ENCODE peak calls at places on chromosomes 16 and 17, in seven cellular contexts. D, C, H, I, Y, Q and E are unnamed samples.

GRCh38 chr16:80459331-80459777 is 81.4 kb upstream of the DYNLRB2 start:
- DNase-seq in D (no peak), Y (no peak), I (no peak), C (no peak), H (no peak), Q (peak; percentile 18), E (no peak)

GRCh38 chr17:57706761-57707160 is 38.3 kb downstream of the CCDC182 start:
- DNase-seq in Q (no peak), C (no peak), Y (no peak), H (no peak), D (no peak), I (no peak), E (no peak)

GRCh38 chr16:52384378-52384777 is 162.6 kb downstream of the TOX3 start:
- DNase-seq in D (no peak), C (no peak), I (no peak), Q (no peak), H (no peak), Y (no peak), E (no peak)

GRCh38 chr16:82167670-82168069 is 2.4 kb downstream of the MPHOSPH6 start:
- DNase-seq in Y (no peak), H (no peak), I (no peak), C (no peak), Q (no peak), D (no peak), E (no peak)

GRCh38 chr17:2092253-2092652 is 37.4 kb downstream of the HIC1 start:
- DNase-seq in Q (no peak), I (no peak), D (no peak), H (no peak), Y (no peak), C (peak; percentile 59), E (no peak)

GRCh38 chr16:49854227-49855203 is 1.4 kb downstream of the ZNF423 start:
- DNase-seq in C (no peak), I (peak; percentile 70), H (no peak), D (no peak), Y (no peak), Q (no peak), E (peak; percentile 42)

GRCh38 chr17:60451071-60451470 is 28.8 kb downstream of the CHCT1 start:
- DNase-seq in C (no peak), H (no peak), I (no peak), D (no peak), Y (no peak), Q (no peak), E (no peak)

GRCh38 chr16:65468121-65468520 is 346.3 kb upstream of the CDH11 start:
- DNase-seq in C (no peak), I (no peak), Q (no peak), D (no peak), H (no peak), Y (no peak), E (no peak)

GRCh38 chr16:78352184-78352583 is 252.7 kb downstream of the WWOX start:
- DNase-seq in Q (no peak), H (no peak), D (no peak), C (no peak), Y (no peak), I (no peak), E (no peak)
- H3K27me3 ChIP-seq in Q (no peaks in the 10 kb centered on the region), H (no peaks in the 10 kb centered on the region), D (no peaks in the 10 kb centered on the region), C (no peaks in the 10 kb centered on the region), Y (no peaks in the 10 kb centered on the region), I (no peaks in the 10 kb centered on the region), E (no peaks in the 10 kb centered on the region)

DNA sequence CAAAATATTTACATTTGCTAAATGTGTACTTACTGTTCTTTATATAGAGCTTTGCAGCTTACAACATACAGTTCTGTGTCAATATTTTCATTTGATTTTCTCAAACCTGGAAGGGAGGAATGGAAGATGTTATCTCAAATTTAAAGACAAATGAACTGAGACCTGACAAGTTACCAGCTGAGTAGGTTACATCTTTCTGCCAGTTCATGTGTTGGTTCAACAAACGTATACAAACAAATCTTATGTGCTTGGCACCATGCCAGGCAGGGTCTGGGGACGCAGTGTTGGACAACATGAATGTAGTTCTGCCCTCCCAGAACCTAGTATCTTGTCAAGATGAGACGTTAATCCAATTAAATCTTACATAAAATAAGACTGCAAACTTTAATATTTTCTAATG is 507.5 kb upstream of the HSBP1 start:
- DNase-seq in Q (no peak), Y (no peak), C (no peak), H (no peak), D (no peak), I (no peak), E (no peak)
- H3K27ac ChIP-seq in Q (no peak overlapping the region), Y (no peak overlapping the region), C (no peak overlapping the region), H (no peak overlapping the region), D (no peak overlapping the region), I (no peak overlapping the region), E (no peak overlapping the region)

GRCh38 chr17:40936437-40936971 is 942 bp downstream of the KRT23 start:
- DNase-seq in D (no peak), H (no peak), Q (no peak), I (no peak), Y (no peak), C (no peak), E (no peak)
- H3K27me3 ChIP-seq in D (no peaks in the 10 kb centered on the region), H (no peaks in the 10 kb centered on the region), Q (no peaks in the 10 kb centered on the region), I (peaks cover 14% of the 10 kb centered on the region), Y (no peaks in the 10 kb centered on the region), C (no peaks in the 10 kb centered on the region), E (no peaks in the 10 kb centered on the region)

GRCh38 chr17:77153487-77153886 is 12.7 kb downstream of the SEC14L1 start:
- DNase-seq in C (no peak), I (no peak), D (no peak), H (no peak), Q (no peak), Y (no peak), E (peak; percentile 37)
- H3K27ac ChIP-seq in C (no peak overlapping the region), I (peak overlapping the region; percentile 43), D (peak overlapping the region; percentile 69), H (no peak overlapping the region), Q (peak overlapping the region; percentile 6), Y (peak overlapping the region; percentile 7), E (peak overlapping the region; percentile 64)